ENCODE peak calls at places on chromosomes 5 and 9, in ten cellular contexts. Z is RWPE1; P is astrocyte of the spinal cord; L is neuronal stem cell; S is stimulated activated CD4-positive, alpha-beta T cell treated with anti-CD3 and anti-CD28 coated beads, Interleukin-2, amount 100 ng/mL, for 48 hours; K is hepatic stellate cell; Q is GM12891; C is myocyte; I is stimulated activated CD8-positive, alpha-beta memory T cell treated with anti-CD3 and anti-CD28 coated beads, Interleukin-15, amount 100 ng/mL, for 48 hours; T is mucosa of gallbladder. W is an unnamed sample.

GRCh38 chr9:92770005-92770995 is 5.7 kb upstream of the BICD2 start:
- DNase-seq in Z (peak), P (no peak), L (no peak), S (no peak), K (no peak), Q (no peak), C (no peak), I (no peak), T (no peak), W (no peak)

GRCh38 chr5:171762841-171763408 is 22.7 kb upstream of the SMIM23 start:
- DNase-seq in Z (no peak), P (no peak), L (no peak), S (no peak), K (no peak), Q (no peak), C (no peak), I (no peak), T (no peak), W (no peak)

GRCh38 chr5:173045481-173045880 is 10.7 kb upstream of the CREBRF start:
- DNase-seq in Z (no peak), P (no peak), L (no peak), S (no peak), K (no peak), Q (no peak), C (no peak), I (no peak), T (no peak), W (no peak)

GRCh38 chr9:7944521-7945022 is 145.0 kb upstream of the DMAC1 start:
- DNase-seq in Z (no peak), P (no peak), L (no peak), S (no peak), K (no peak), Q (no peak), C (no peak), I (no peak), T (no peak), W (no peak)

GRCh38 chr5:172274951-172275753 is 8.4 kb downstream of the UBTD2 start:
- DNase-seq in Z (peak), P (peak), L (no peak), S (peak), K (no peak), Q (no peak), C (no peak), I (peak), T (no peak), W (no peak)

GRCh38 chr5:160926428-160926827 is 74.4 kb upstream of the ATP10B start:
- DNase-seq in Z (no peak), P (no peak), L (no peak), S (no peak), K (no peak), Q (no peak), C (peak), I (no peak), T (peak), W (no peak)

GRCh38 chr9:91773166-91773565 is 176.9 kb downstream of the ROR2 start:
- DNase-seq in Z (no peak), P (no peak), L (no peak), S (no peak), K (no peak), Q (no peak), C (no peak), I (no peak), T (peak), W (no peak)

GRCh38 chr5:466661-467310 is 23.8 kb downstream of the EXOC3 start:
- DNase-seq in Z (no peak), P (no peak), L (no peak), S (no peak), K (no peak), Q (no peak), C (no peak), I (no peak), T (no peak), W (no peak)

GRCh38 chr5:146020100-146020499 is 83.7 kb downstream of the SH3RF2 start:
- DNase-seq in Z (no peak), P (no peak), L (no peak), S (no peak), K (no peak), Q (no peak), C (no peak), I (no peak), T (no peak), W (no peak)

GRCh38 chr5:124755565-124755964 is 9.1 kb upstream of the ZNF608 start:
- DNase-seq in Z (peak), P (no peak), L (no peak), S (no peak), K (no peak), Q (no peak), C (peak), I (no peak), T (no peak), W (no peak)

GRCh38 chr5:169095410-169095772 is 205.5 kb downstream of the SLIT3 start:
- DNase-seq in Z (no peak), P (no peak), L (no peak), S (no peak), K (no peak), Q (no peak), C (no peak), I (no peak), T (no peak), W (no peak)

GRCh38 chr9:136484153-136485048 is 1.6 kb upstream of the SEC16A start:
- DNase-seq in Z (peak), P (no peak), L (no peak), S (no peak), K (no peak), Q (no peak), C (no peak), I (no peak), T (peak), W (no peak)

GRCh38 chr5:125700380-125700856 is 722.8 kb upstream of the GRAMD2B start:
- DNase-seq in Z (no peak), P (no peak), L (no peak), S (no peak), K (no peak), Q (no peak), C (peak), I (no peak), T (peak), W (no peak)

GRCh38 chr5:177362871-177363507 is 5.3 kb downstream of the RGS14 start:
- DNase-seq in Z (peak), P (no peak), L (peak), S (peak), K (peak), Q (peak), C (peak), I (peak), T (peak), W (no peak)

GRCh38 chr9:70043285-70043684 is 363 bp upstream of the MAMDC2 start:
- DNase-seq in Z (no peak), P (no peak), L (peak), S (no peak), K (no peak), Q (no peak), C (no peak), I (no peak), T (no peak), W (no peak)

GRCh38 chr9:26675055-26675454 is 217.5 kb downstream of the CAAP1 start:
- DNase-seq in Z (no peak), P (peak), L (no peak), S (no peak), K (no peak), Q (no peak), C (no peak), I (no peak), T (no peak), W (no peak)

GRCh38 chr9:24939099-24939850 is 393.6 kb upstream of the IZUMO3 start:
- DNase-seq in Z (no peak), P (no peak), L (no peak), S (no peak), K (no peak), Q (no peak), C (no peak), I (no peak), T (no peak), W (no peak)

GRCh38 chr9:11016081-11016480 is 403.3 kb upstream of the PTPRD start:
- DNase-seq in Z (peak), P (no peak), L (no peak), S (no peak), K (no peak), Q (no peak), C (no peak), I (no peak), T (no peak), W (no peak)

GRCh38 chr5:109307996-109308395 is 101.8 kb downstream of the PJA2 start:
- DNase-seq in Z (no peak), P (no peak), L (no peak), S (no peak), K (no peak), Q (no peak), C (no peak), I (no peak), T (no peak), W (no peak)

GRCh38 chr9:130054820-130055219 is 1.1 kb downstream of the GPR107 start:
- DNase-seq in Z (no peak), P (no peak), L (no peak), S (no peak), K (no peak), Q (no peak), C (no peak), I (no peak), T (no peak), W (no peak)

GRCh38 chr5:173917788-173918786 is 29.9 kb downstream of the CPEB4 start:
- DNase-seq in Z (peak), P (peak), L (peak), S (peak), K (peak), Q (peak), C (peak), I (peak), T (peak), W (peak)

W was measured in IMR-90.